ENCODE peak calls at places on chromosomes 16 and 17, in six cellular contexts. One of them, this sample, is unnamed.

GRCh38 chr17:5413682-5414081 is 5.8 kb downstream of the NUP88 start:
- DNase-seq in PC-3: peak
- DNase-seq in neural progenitor cell: no peak
- DNase-seq in SK-N-SH: no peak
- DNase-seq in GM23248: peak
- DNase-seq in HCT116: peak
- DNase-seq in this sample: no peak

GRCh38 chr17:62626719-62627218 is 701 bp upstream of the MRC2 start:
- DNase-seq in PC-3: peak
- DNase-seq in GM23248: peak
- DNase-seq in HCT116: no peak
- DNase-seq in neural progenitor cell: peak
- DNase-seq in SK-N-SH: peak
- DNase-seq in this sample: no peak

GRCh38 chr16:66899945-66900688 is 18.6 kb downstream of the CDH16 start:
- DNase-seq in GM23248: peak
- DNase-seq in PC-3: peak
- DNase-seq in HCT116: no peak
- DNase-seq in neural progenitor cell: peak
- DNase-seq in SK-N-SH: peak
- DNase-seq in this sample: no peak

GRCh38 chr17:29390856-29391631 is 881 bp downstream of the TAOK1 start:
- DNase-seq in SK-N-SH: peak
- DNase-seq in HCT116: no peak
- DNase-seq in GM23248: peak
- DNase-seq in neural progenitor cell: peak
- DNase-seq in PC-3: no peak
- DNase-seq in this sample: no peak

GRCh38 chr17:68439656-68440290 is 17.5 kb downstream of the WIPI1 start:
- DNase-seq in neural progenitor cell: no peak
- DNase-seq in HCT116: no peak
- DNase-seq in PC-3: no peak
- DNase-seq in SK-N-SH: no peak
- DNase-seq in GM23248: no peak
- DNase-seq in this sample: peak

GRCh38 chr16:56909484-56910113 is 22.3 kb upstream of the HERPUD1 start:
- DNase-seq in PC-3: no peak
- DNase-seq in GM23248: no peak
- DNase-seq in SK-N-SH: peak
- DNase-seq in neural progenitor cell: no peak
- DNase-seq in HCT116: no peak
- DNase-seq in this sample: no peak

GRCh38 chr17:44115585-44116415 is 7.6 kb downstream of the HDAC5 start:
- DNase-seq in PC-3: peak
- DNase-seq in neural progenitor cell: peak
- DNase-seq in GM23248: peak
- DNase-seq in HCT116: no peak
- DNase-seq in SK-N-SH: peak
- DNase-seq in this sample: peak

GRCh38 chr17:78174332-78174869 is 6.0 kb downstream of the SYNGR2 start:
- DNase-seq in HCT116: no peak
- DNase-seq in GM23248: no peak
- DNase-seq in SK-N-SH: no peak
- DNase-seq in PC-3: peak
- DNase-seq in neural progenitor cell: no peak
- DNase-seq in this sample: peak

GRCh38 chr16:85452364-85453178 is 160.6 kb upstream of the GSE1 start:
- DNase-seq in HCT116: no peak
- DNase-seq in GM23248: no peak
- DNase-seq in SK-N-SH: no peak
- DNase-seq in neural progenitor cell: no peak
- DNase-seq in PC-3: no peak
- DNase-seq in this sample: no peak

GRCh38 chr16:84458606-84459516 is 45.6 kb downstream of the MEAK7 start:
- DNase-seq in HCT116: no peak
- DNase-seq in GM23248: no peak
- DNase-seq in neural progenitor cell: no peak
- DNase-seq in PC-3: no peak
- DNase-seq in SK-N-SH: no peak
- DNase-seq in this sample: no peak

GRCh38 chr17:75262112-75262606 is 480 bp downstream of the MRPS7 start:
- DNase-seq in HCT116: no peak
- DNase-seq in PC-3: peak
- DNase-seq in neural progenitor cell: peak
- DNase-seq in GM23248: peak
- DNase-seq in SK-N-SH: no peak
- DNase-seq in this sample: no peak

GRCh38 chr16:69767459-69768229 is 5.5 kb downstream of the WWP2 start:
- DNase-seq in HCT116: no peak
- DNase-seq in SK-N-SH: no peak
- DNase-seq in PC-3: no peak
- DNase-seq in GM23248: no peak
- DNase-seq in neural progenitor cell: no peak
- DNase-seq in this sample: no peak

GRCh38 chr17:82378741-82379021 is 7.1 kb downstream of the UTS2R start:
- DNase-seq in GM23248: no peak
- DNase-seq in SK-N-SH: no peak
- DNase-seq in HCT116: no peak
- DNase-seq in PC-3: no peak
- DNase-seq in neural progenitor cell: no peak
- DNase-seq in this sample: no peak

GRCh38 chr16:48617104-48617503 is 7.1 kb upstream of the N4BP1 start:
- DNase-seq in SK-N-SH: no peak
- DNase-seq in PC-3: no peak
- DNase-seq in HCT116: no peak
- DNase-seq in neural progenitor cell: no peak
- DNase-seq in GM23248: no peak
- DNase-seq in this sample: no peak

GRCh38 chr17:7830616-7831015 is 3.4 kb upstream of the KDM6B start:
- DNase-seq in GM23248: no peak
- DNase-seq in SK-N-SH: no peak
- DNase-seq in HCT116: no peak
- DNase-seq in PC-3: no peak
- DNase-seq in neural progenitor cell: no peak
- DNase-seq in this sample: no peak

DNA sequence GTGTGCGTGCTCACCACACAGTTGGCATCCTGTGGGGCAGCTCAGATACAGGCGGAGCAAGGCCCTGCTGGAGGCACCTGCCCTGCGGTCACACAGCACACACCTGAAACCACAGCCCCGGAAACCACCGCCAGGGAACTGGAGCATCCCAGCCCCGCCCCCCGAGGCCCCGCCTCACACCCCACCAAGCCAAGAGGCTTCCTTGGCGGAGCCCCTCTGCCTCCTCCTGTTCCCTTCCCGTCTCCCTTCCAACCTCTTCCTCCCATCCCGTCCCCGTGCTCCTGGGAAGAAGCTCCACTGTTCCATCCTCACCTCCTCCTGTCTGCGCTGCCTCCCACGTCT is 205.5 kb downstream of the NTN1 start:
- DNase-seq in SK-N-SH: no peak
- DNase-seq in HCT116: no peak
- DNase-seq in neural progenitor cell: no peak
- DNase-seq in GM23248: no peak
- DNase-seq in PC-3: no peak
- DNase-seq in this sample: peak
- TF ChIP-seq EZH2phosphoT487 in SK-N-SH: no peak
- TF ChIP-seq EZH2phosphoT487 in HCT116: no peak
- TF ChIP-seq EZH2phosphoT487 in neural progenitor cell: no peak
- TF ChIP-seq EZH2phosphoT487 in GM23248: no peak
- TF ChIP-seq EZH2phosphoT487 in PC-3: no peak
- TF ChIP-seq EZH2phosphoT487 in this sample: no peak

GRCh38 chr17:73334771-73335513 is 23.1 kb upstream of the CDC42EP4 start:
- DNase-seq in GM23248: no peak
- DNase-seq in HCT116: no peak
- DNase-seq in SK-N-SH: peak
- DNase-seq in neural progenitor cell: no peak
- DNase-seq in PC-3: no peak
- DNase-seq in this sample: no peak
- H3K9ac ChIP-seq in GM23248: no peak
- H3K9ac ChIP-seq in HCT116: no peak
- H3K9ac ChIP-seq in SK-N-SH: no peak
- H3K9ac ChIP-seq in neural progenitor cell: no peak
- H3K9ac ChIP-seq in PC-3: no peak
- H3K9ac ChIP-seq in this sample: no peak

GRCh38 chr17:40095944-40096791 is 4.2 kb downstream of the NR1D1 start:
- DNase-seq in SK-N-SH: no peak
- DNase-seq in neural progenitor cell: no peak
- DNase-seq in HCT116: no peak
- DNase-seq in PC-3: no peak
- DNase-seq in GM23248: peak
- DNase-seq in this sample: peak
- TF ChIP-seq EZH2phosphoT487 in SK-N-SH: no peak
- TF ChIP-seq EZH2phosphoT487 in neural progenitor cell: no peak
- TF ChIP-seq EZH2phosphoT487 in HCT116: no peak
- TF ChIP-seq EZH2phosphoT487 in PC-3: no peak
- TF ChIP-seq EZH2phosphoT487 in GM23248: no peak
- TF ChIP-seq EZH2phosphoT487 in this sample: no peak

DNA sequence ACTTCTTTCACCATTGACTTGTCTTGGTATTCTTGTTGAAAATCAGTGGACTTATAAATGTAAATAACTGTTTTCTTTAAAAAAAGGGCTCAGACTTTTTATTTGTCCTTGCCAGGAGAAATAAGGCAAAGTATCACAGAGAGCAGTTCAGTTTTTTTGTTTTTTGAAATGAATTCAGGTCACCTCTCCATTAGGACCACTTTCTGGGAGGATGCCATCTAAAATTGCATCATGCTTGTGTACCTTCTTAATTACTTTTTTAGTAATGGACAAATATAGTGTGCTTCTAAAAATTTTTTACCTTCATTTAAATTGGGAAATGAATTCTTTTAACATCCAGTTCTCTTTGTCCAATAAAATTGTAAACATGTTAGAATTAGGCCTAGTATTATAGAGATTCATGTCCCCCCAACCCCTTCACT is 210.0 kb downstream of the BCAS3 start:
- DNase-seq in GM23248: no peak
- DNase-seq in PC-3: peak
- DNase-seq in SK-N-SH: no peak
- DNase-seq in neural progenitor cell: no peak
- DNase-seq in HCT116: no peak
- DNase-seq in this sample: no peak
- H3K9ac ChIP-seq in GM23248: no peak
- H3K9ac ChIP-seq in PC-3: peak
- H3K9ac ChIP-seq in SK-N-SH: no peak
- H3K9ac ChIP-seq in neural progenitor cell: no peak
- H3K9ac ChIP-seq in HCT116: peak
- H3K9ac ChIP-seq in this sample: no peak

GRCh38 chr16:50261707-50262235 is 4.6 kb upstream of the ADCY7 start:
- DNase-seq in GM23248: peak
- DNase-seq in PC-3: no peak
- DNase-seq in neural progenitor cell: no peak
- DNase-seq in SK-N-SH: no peak
- DNase-seq in HCT116: no peak
- DNase-seq in this sample: no peak
- TF ChIP-seq EZH2phosphoT487 in GM23248: no peak
- TF ChIP-seq EZH2phosphoT487 in PC-3: no peak
- TF ChIP-seq EZH2phosphoT487 in neural progenitor cell: no peak
- TF ChIP-seq EZH2phosphoT487 in SK-N-SH: no peak
- TF ChIP-seq EZH2phosphoT487 in HCT116: no peak
- TF ChIP-seq EZH2phosphoT487 in this sample: no peak

This sample was measured in MM.1S.